ENCODE peak calls at places on chromosomes 4 and X, in five cellular contexts. Q is gastrocnemius medialis, V is HepG2, A is suprapubic skin, W is testis. E is an unnamed sample.

GRCh38 chr4:87589531-87589930 is 18.8 kb upstream of the DSPP start:
- DNase-seq in Q (no peak), V (no peak), A (no peak), W (no peak), E (no peak)

GRCh38 chr4:42709392-42710065 is 52.6 kb upstream of the ATP8A1 start:
- DNase-seq in Q (no peak), V (no peak), A (no peak), W (no peak), E (no peak)

GRCh38 chr4:185587444-185588161 is 52.3 kb upstream of the PDLIM3 start:
- DNase-seq in Q (no peak), V (no peak), A (no peak), W (no peak), E (no peak)

GRCh38 chrX:96538104-96538725 is 146.4 kb upstream of the DIAPH2 start:
- DNase-seq in Q (no peak), V (no peak), A (no peak), W (no peak), E (no peak)

GRCh38 chr4:186939226-186939625 is 215.6 kb upstream of the FAT1 start:
- DNase-seq in Q (no peak), V (no peak), A (no peak), W (no peak), E (no peak)

GRCh38 chr4:3862640-3863420 is 96.6 kb downstream of the ADRA2C start:
- DNase-seq in Q (no peak), V (no peak), A (no peak), W (no peak), E (no peak)

GRCh38 chrX:128518508-128518907 is 466.3 kb upstream of the ACTRT1 start:
- DNase-seq in Q (no peak), V (peak; percentile 6), A (no peak), W (no peak), E (no peak)

GRCh38 chr4:111283066-111283677 is 660.3 kb upstream of the PITX2 start:
- DNase-seq in Q (peak; percentile 2), V (peak; percentile 39), A (peak; percentile 76), W (peak; percentile 85), E (no peak)

GRCh38 chr4:183099537-183100297 is 660 bp downstream of the WWC2 start:
- DNase-seq in Q (no peak), V (peak; percentile 35), A (no peak), W (peak; percentile 58), E (no peak)

GRCh38 chrX:123738378-123738955 is 5.6 kb upstream of the THOC2 start:
- DNase-seq in Q (no peak), V (no peak), A (no peak), W (no peak), E (no peak)

GRCh38 chr4:105923507-105924238 is 28.4 kb downstream of the NPNT start:
- DNase-seq in Q (no peak), V (no peak), A (no peak), W (peak; percentile 20), E (no peak)

GRCh38 chrX:154739952-154740351 is 10.9 kb downstream of the GAB3 start:
- DNase-seq in Q (no peak), V (no peak), A (no peak), W (no peak), E (no peak)
- H3K4me1 ChIP-seq in Q (peaks cover 27% of the 10 kb centered on the region), V (no peaks in the 10 kb centered on the region), A (peaks cover 17% of the 10 kb centered on the region), W (peaks cover 10% of the 10 kb centered on the region), E (peaks cover 41% of the 10 kb centered on the region)

GRCh38 chrX:151958101-151958500 is 16.4 kb downstream of the GABRE start:
- DNase-seq in Q (no peak), V (no peak), A (no peak), W (no peak), E (peak; percentile 8)
- TF ChIP-seq CTCF in Q (no peak), V (no peak), A (no peak), W (no peak), E (no peak)

DNA sequence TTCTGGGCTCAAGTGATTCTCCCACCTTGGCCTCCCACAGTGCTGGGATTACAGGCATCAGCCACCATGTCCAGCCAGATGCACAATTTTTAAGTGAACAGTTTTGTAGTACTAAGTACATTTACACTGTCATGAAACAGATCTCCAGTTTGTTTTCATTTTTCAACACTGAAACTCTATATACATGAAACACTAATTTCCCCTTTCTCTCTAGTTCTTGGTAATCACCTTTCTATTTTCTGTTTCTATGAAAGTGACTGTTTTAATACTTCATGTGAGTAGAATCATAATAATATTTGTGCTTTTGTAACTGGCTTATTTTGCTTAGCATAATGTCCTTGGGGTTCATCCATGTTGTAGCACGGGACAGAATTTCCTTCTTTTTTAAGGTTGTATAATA is 237.4 kb downstream of the CAMK2D start:
- DNase-seq in Q (no peak), V (no peak), A (no peak), W (no peak), E (no peak)
- TF ChIP-seq POLR2A in Q (no peak), V (no peak), A (no peak), W (no peak), E (no peak)

DNA sequence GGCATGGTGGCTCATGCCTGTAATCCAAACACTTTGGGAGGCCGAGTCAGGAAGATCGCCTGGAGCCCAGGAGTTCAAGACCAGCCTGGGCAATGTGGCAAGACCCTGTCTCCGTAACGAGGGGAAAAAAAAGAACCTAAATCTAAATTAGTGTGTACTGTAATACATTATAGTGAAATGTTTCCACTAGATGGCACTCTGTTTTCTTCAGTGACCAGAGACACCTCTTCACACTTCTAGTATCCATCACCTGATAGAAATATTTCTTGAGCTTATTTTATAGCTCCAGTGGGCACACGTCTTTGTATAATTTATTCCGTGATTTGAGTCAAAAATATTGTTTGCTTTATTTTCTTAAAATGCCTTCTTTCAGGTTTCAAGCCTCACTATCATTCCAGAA is 600.9 kb upstream of the DIPK2B start:
- DNase-seq in Q (no peak), V (no peak), A (no peak), W (no peak), E (no peak)
- H3K4me1 ChIP-seq in Q (no peaks in the 10 kb centered on the region), V (no peaks in the 10 kb centered on the region), A (peaks cover 7% of the 10 kb centered on the region), W (no peaks in the 10 kb centered on the region), E (no peaks in the 10 kb centered on the region)

DNA sequence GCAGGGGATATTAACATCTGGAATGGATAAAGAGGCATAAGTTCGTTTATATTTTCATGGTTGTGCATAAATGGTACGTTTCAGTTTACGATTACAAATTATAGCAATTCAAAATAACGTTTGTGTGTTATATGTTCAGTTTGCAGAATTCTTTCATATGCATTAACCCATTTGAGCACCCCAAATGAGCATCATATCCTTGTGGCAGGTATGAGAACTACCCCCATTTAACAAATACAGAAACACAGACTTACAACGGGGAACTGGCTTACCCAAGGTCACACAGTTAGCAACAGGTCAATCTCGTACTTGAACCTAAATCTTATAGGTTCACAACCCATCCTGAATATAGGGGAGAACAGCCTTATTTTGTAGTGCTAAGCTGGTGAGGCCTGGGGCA is 33.1 kb downstream of the EDNRA start:
- DNase-seq in Q (no peak), V (no peak), A (no peak), W (no peak), E (no peak)
- TF ChIP-seq CTCF in Q (no peak), V (no peak), A (no peak), W (no peak), E (no peak)

DNA sequence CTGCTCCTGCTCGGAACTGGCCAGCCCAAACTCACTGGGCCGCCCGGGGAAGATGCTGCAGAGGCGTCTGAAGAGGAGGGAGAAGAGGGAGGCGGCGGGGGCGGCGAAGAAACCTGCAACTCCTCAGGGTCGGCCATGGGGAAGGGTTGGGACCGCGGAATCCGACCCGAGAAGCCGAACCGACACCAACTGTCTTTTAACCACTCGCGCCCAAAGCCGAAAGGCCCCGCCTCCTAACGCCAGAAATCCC is at the start of gene C4orf46:
- DNase-seq in Q (no peak), V (no peak), A (no peak), W (no peak), E (peak; percentile 92)
- TF ChIP-seq POLR2A in Q (no peak), V (peak; percentile 47), A (no peak), W (no peak), E (no peak)

DNA sequence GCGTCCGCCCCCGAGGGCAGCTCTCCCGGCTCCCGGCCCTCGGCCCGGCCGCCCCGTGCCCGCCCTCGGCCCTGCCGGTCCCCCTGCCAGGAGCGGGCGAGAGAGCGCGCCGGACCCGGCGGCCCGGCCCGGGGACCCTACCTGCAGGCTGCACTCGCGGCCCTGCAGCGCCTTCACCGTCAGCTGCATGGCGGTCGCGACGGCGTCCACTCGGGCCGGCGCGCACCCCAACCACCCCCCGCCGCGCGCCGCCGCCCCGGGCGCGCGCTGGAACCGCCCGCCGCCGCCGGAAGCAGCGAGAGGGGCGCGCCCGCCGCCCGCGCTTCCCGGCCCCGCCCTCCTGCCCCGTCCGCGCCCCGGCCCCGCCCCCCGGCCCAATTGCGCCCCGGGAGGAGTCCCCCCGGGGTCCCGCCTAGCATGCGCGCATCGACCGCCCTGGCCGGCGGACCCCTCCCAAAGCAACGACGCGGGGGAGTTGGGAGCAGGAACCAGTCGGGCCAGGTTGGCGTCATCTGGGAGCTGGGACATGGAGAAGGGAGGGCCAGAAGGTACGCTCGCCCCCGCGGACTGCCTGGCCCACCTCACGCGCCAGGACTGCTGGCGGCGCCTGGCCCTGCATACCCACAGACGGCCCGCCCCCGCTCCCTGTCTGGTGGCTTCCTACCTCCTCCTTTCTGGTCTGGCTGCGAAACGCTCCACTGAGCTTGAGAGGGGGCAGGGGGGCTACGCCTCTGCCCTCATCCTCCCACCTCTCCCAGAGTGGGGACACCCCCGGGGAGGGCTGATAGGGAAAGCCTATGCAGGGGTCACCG is at the start of gene UBL4A:
- DNase-seq in Q (no peak), V (no peak), A (no peak), W (peak; percentile 53), E (no peak)
- H3K4me1 ChIP-seq in Q (peaks cover 17% of the 10 kb centered on the region), V (peaks cover 27% of the 10 kb centered on the region), A (peaks cover 32% of the 10 kb centered on the region), W (peaks cover 7% of the 10 kb centered on the region), E (peaks cover 50% of the 10 kb centered on the region)

DNA sequence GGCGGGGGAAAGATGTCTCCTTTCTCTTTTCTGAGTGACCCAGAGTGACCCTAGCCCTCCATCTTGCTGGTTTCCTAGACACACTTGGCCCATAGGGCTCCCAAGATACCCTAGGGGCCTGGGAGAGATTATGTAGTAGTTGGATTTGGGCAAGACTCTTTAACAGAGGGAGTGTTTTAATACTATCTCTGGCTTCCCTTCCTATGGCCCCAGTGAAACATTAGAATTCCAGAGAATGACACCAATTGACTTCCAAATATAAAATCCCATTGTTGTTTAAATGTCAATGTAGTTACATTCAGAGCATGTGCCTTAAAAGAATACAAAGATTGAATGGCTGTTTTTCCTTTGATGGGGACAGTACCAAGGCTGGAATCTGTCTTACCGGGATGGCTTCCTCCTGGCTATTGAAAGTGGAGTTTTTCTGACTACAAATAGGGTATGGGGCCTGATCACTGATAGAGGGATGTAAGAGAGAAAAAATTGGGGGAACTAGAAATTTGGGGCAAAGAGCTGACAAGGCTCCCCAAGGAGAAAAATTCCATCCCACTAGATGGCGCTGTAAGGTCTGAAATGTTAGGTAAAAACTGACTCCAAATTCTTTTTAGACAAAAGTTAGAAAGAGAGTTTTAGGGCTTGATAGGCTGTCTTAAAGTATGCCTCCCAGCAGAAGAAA is 10.7 kb downstream of the TENT5D start:
- DNase-seq in Q (no peak), V (no peak), A (no peak), W (no peak), E (no peak)
- TF ChIP-seq CTCF in Q (no peak), V (no peak), A (no peak), W (no peak), E (no peak)

GRCh38 chr4:108556166-108556565 is 64.2 kb upstream of the RPL34 start:
- DNase-seq in Q (no peak), V (no peak), A (no peak), W (no peak), E (no peak)
- TF ChIP-seq POLR2A in Q (no peak), V (no peak), A (no peak), W (no peak), E (no peak)

E was measured in esophagus muscularis mucosa.